ENCODE peak calls at places on chromosomes 16 and 17, in seven cellular contexts. L, H, J, K, N, U and C are unnamed samples.

GRCh38 chr16:11207646-11208045 is 48.4 kb downstream of the SOCS1 start:
- DNase-seq in K (no peak), L (no peak), J (peak; percentile 30), H (no peak), U (no peak), N (no peak), C (no peak)

GRCh38 chr16:20799599-20799998 is 6.7 kb downstream of the ERI2 start:
- DNase-seq in H (peak; percentile 44), K (peak; percentile 32), L (no peak), J (peak; percentile 72), U (no peak), N (no peak), C (no peak)

GRCh38 chr16:24291932-24292331 is 35.8 kb downstream of the CACNG3 start:
- DNase-seq in J (no peak), K (no peak), N (no peak), H (no peak), U (no peak), L (no peak), C (no peak)

GRCh38 chr16:74463888-74464287 is 42.6 kb upstream of the CLEC18B start:
- DNase-seq in U (no peak), J (no peak), H (no peak), N (no peak), L (no peak), K (no peak), C (no peak)

GRCh38 chr16:11674818-11675560 is 6.7 kb downstream of the SNN start:
- DNase-seq in K (peak; percentile 29), U (peak; percentile 69), N (no peak), J (peak; percentile 44), L (no peak), H (peak; percentile 51), C (no peak)

GRCh38 chr17:46742539-46743270 is 75.8 kb downstream of the WNT3 start:
- DNase-seq in K (peak; percentile 87), H (peak; percentile 93), U (no peak), N (peak; percentile 17), J (peak; percentile 98), L (no peak), C (peak; percentile 95)

GRCh38 chr17:50689251-50689650 is 18.5 kb downstream of the ANKRD40 start:
- DNase-seq in H (peak; percentile 66), N (no peak), K (peak; percentile 71), U (peak; percentile 71), L (no peak), J (peak; percentile 75), C (peak; percentile 88)

GRCh38 chr17:77153487-77153886 is 12.7 kb downstream of the SEC14L1 start:
- DNase-seq in H (no peak), N (no peak), U (no peak), J (peak; percentile 51), L (no peak), K (peak; percentile 30), C (peak; percentile 87)

GRCh38 chr17:79214940-79215604 is 140.4 kb downstream of the ENGASE start:
- DNase-seq in H (no peak), N (no peak), J (no peak), L (no peak), K (no peak), U (no peak), C (no peak)

GRCh38 chr16:83095926-83096692 is 469.3 kb downstream of the CDH13 start:
- DNase-seq in U (no peak), J (peak; percentile 51), L (no peak), H (peak; percentile 70), K (peak; percentile 59), N (no peak), C (no peak)

GRCh38 chr16:65833171-65833871 is 533.2 kb upstream of the CDH5 start:
- DNase-seq in J (peak; percentile 90), U (no peak), L (no peak), K (peak; percentile 84), H (peak; percentile 84), N (no peak), C (peak; percentile 28)

GRCh38 chr17:49061524-49061943 is 64.3 kb downstream of the IGF2BP1 start:
- DNase-seq in H (peak; percentile 36), N (no peak), K (peak; percentile 52), L (no peak), U (no peak), J (peak; percentile 18), C (no peak)

GRCh38 chr17:80045703-80046102 is 9.3 kb downstream of the CCDC40 start:
- DNase-seq in H (no peak), U (no peak), N (no peak), K (no peak), L (no peak), J (no peak), C (no peak)

GRCh38 chr17:78208486-78208885 is 5.6 kb upstream of the BIRC5 start:
- DNase-seq in L (no peak), K (no peak), N (no peak), U (no peak), H (no peak), J (no peak), C (no peak)

GRCh38 chr16:9489823-9490467 is 398.5 kb downstream of the HAPSTR1 start:
- DNase-seq in U (no peak), J (no peak), L (peak; percentile 93), H (no peak), N (peak; percentile 13), K (no peak), C (no peak)

GRCh38 chr17:17181666-17182600 is 24.2 kb downstream of the PLD6 start:
- DNase-seq in L (no peak), N (no peak), J (no peak), H (no peak), K (no peak), U (no peak), C (no peak)

GRCh38 chr17:17180141-17180603 is 26.0 kb downstream of the PLD6 start:
- DNase-seq in L (no peak), K (no peak), U (no peak), H (no peak), N (no peak), J (no peak), C (no peak)

GRCh38 chr17:17182601-17183136 is 23.5 kb downstream of the PLD6 start:
- DNase-seq in K (no peak), J (no peak), U (no peak), H (no peak), L (no peak), N (no peak), C (no peak)

GRCh38 chr17:17179371-17179827 is 26.7 kb downstream of the PLD6 start:
- DNase-seq in K (peak; percentile 28), L (no peak), N (no peak), U (no peak), J (no peak), H (peak; percentile 31), C (no peak)

DNA sequence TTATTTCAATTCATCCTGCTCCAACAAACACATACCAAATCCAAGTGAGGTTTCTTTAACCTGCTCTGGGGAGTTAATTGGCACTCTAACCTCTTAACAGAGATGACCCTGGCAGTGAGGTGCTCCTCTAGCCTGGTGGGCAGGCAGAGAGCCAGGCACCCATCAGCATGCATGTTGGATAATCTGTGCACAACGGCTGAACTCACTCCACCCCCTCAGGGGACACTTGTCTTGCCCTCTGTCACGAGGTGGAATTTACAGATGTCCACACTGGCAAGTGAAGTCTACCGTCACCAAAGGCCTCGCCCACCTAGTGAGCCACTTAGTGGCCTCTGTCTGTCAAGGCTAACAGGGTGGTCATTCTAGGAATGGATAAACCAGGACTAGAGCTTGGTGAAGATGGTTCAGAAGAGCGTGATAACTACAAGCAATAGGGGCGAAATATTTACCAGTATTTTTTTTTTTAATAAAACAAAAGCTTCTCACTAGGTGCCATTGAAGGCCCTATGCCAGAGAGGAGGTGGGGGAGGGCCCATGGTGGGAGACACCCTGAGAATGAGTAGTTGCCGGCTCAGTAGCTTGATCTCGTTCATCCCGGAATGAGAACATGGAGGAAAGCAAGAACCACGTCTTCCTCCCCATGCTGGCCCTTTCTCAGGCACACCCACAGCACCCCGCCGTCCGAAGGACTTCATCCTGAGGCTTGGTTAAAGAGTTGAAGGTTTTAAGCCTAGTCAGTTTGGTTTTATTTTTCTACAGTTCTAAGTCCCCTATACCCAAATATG is 25.2 kb downstream of the PLD6 start:
- DNase-seq in H (no peak), N (peak; percentile 52), K (no peak), L (no peak), J (no peak), U (no peak), C (no peak)
- H3K36me3 ChIP-seq in H (peaks cover 64% of the 10 kb centered on the region), N (no peaks in the 10 kb centered on the region), K (peaks cover 29% of the 10 kb centered on the region), L (peaks cover 41% of the 10 kb centered on the region), J (peaks cover 73% of the 10 kb centered on the region), U (peaks cover 56% of the 10 kb centered on the region), C (peaks cover 7% of the 10 kb centered on the region)

GRCh38 chr16:70428178-70428998 is 10.5 kb downstream of the ST3GAL2 start:
- DNase-seq in H (peak; percentile 97), J (peak; percentile 96), K (peak; percentile 96), N (peak; percentile 95), L (peak; percentile 94), U (peak; percentile 98), C (peak; percentile 88)
- H3K4me3 ChIP-seq in H (no peak overlapping the region), J (peak overlapping the region; percentile 6), K (peak overlapping the region; percentile 17), N (no peak overlapping the region), L (no peak overlapping the region), U (peak overlapping the region; percentile 33), C (no peak overlapping the region)

GRCh38 chr16:852451-853185 is 52.1 kb upstream of the GNG13 start:
- DNase-seq in L (no peak), J (no peak), N (no peak), U (peak; percentile 74), H (no peak), K (no peak), C (no peak)
- H3K9me3 ChIP-seq in L (no peaks in the 10 kb centered on the region), J (no peaks in the 10 kb centered on the region), N (no peaks in the 10 kb centered on the region), U (no peaks in the 10 kb centered on the region), H (peaks cover 43% of the 10 kb centered on the region), K (no peaks in the 10 kb centered on the region), C (peaks cover 14% of the 10 kb centered on the region)

GRCh38 chr16:1662543-1662942 is 15.5 kb upstream of the JPT2 start:
- DNase-seq in K (no peak), H (no peak), N (no peak), U (no peak), L (no peak), J (no peak), C (no peak)
- H3K36me3 ChIP-seq in K (peaks cover 34% of the 10 kb centered on the region), H (peaks cover 71% of the 10 kb centered on the region), N (peaks cover 7% of the 10 kb centered on the region), U (peaks cover 46% of the 10 kb centered on the region), L (peaks cover 49% of the 10 kb centered on the region), J (peaks cover 26% of the 10 kb centered on the region), C (peaks cover 56% of the 10 kb centered on the region)

DNA sequence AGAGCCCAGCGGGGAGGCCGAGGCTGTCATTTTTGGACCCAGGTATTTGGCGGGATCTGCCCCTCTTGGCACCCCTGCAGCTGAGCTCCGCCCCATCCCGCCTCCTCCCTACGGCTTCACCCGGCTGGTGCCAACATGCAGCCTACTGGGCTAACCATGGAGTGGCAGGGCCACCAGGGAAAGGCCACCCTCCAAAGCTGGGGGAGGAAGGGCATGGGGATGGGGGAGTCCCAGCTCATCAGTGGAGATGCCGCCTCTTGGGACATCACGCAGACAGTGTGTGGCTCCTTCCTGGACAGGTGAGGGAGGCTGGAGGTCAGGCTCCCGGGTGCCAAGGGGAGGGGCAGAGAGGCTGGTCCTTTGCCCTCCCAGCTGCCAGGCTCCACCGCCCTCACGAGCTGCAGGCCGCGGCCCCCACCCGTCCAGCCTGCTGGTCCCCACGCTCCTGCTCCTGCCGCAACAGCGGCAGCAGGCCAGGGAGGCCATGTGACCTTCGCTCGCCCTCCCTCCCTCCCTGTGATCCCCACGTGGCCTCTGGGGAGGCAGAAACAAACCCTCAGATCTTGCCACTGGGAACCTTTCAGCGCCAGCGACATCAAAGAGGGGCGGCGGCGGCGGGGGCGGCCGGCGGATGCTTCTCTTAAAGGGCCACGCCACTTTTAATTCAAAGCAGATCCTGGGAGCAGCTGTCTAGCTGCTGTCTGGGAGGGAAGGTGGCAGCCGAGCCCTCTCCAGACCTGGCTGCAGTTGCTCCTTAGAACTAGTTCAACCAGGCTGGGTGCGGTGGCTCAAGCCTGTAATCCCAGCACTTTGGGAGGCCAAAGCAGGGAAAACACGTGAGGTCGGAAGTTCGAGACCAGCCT is 6.8 kb upstream of the NOTUM start:
- DNase-seq in L (peak; percentile 93), H (peak; percentile 32), K (peak; percentile 61), J (peak; percentile 77), U (peak; percentile 91), N (peak; percentile 83), C (no peak)
- H3K4me3 ChIP-seq in L (peak overlapping the region; percentile 6), H (no peak overlapping the region), K (peak overlapping the region; percentile 10), J (peak overlapping the region; percentile 39), U (no peak overlapping the region), N (peak overlapping the region; percentile 1), C (no peak overlapping the region)